ENCODE peak calls at places on chromosomes 12 and 14, in eight cellular contexts. One of them, this sample, is unnamed.

GRCh38 chr12:20601668-20602280 is 93.4 kb upstream of the SLCO1C1 start:
- DNase-seq in kidney: no peak
- DNase-seq in GM12865: peak
- DNase-seq in activated B cell treated with CpG ODN at 0.5 μM for 24 hours: no peak
- DNase-seq in A549: peak
- DNase-seq in neural crest cell: no peak
- DNase-seq in nephron progenitor cell: no peak
- DNase-seq in sigmoid colon: no peak
- DNase-seq in this sample: no peak

GRCh38 chr12:76033116-76034001 is 1.8 kb upstream of the PHLDA1 start:
- DNase-seq in kidney: no peak
- DNase-seq in GM12865: no peak
- DNase-seq in activated B cell treated with CpG ODN at 0.5 μM for 24 hours: no peak
- DNase-seq in A549: no peak
- DNase-seq in neural crest cell: no peak
- DNase-seq in nephron progenitor cell: no peak
- DNase-seq in sigmoid colon: no peak
- DNase-seq in this sample: no peak

GRCh38 chr14:64293976-64294671 is at the start of gene ESR2:
- DNase-seq in kidney: peak
- DNase-seq in GM12865: peak
- DNase-seq in activated B cell treated with CpG ODN at 0.5 μM for 24 hours: peak
- DNase-seq in A549: peak
- DNase-seq in neural crest cell: peak
- DNase-seq in nephron progenitor cell: peak
- DNase-seq in sigmoid colon: no peak
- DNase-seq in this sample: peak

GRCh38 chr14:78721756-78722455 is 551.7 kb downstream of the NRXN3 start:
- DNase-seq in kidney: no peak
- DNase-seq in GM12865: peak
- DNase-seq in activated B cell treated with CpG ODN at 0.5 μM for 24 hours: no peak
- DNase-seq in A549: no peak
- DNase-seq in neural crest cell: no peak
- DNase-seq in nephron progenitor cell: no peak
- DNase-seq in sigmoid colon: no peak
- DNase-seq in this sample: no peak

GRCh38 chr14:71165650-71166049 is 258.4 kb downstream of the PCNX1 start:
- DNase-seq in kidney: no peak
- DNase-seq in GM12865: no peak
- DNase-seq in activated B cell treated with CpG ODN at 0.5 μM for 24 hours: no peak
- DNase-seq in A549: no peak
- DNase-seq in neural crest cell: no peak
- DNase-seq in nephron progenitor cell: no peak
- DNase-seq in sigmoid colon: no peak
- DNase-seq in this sample: no peak

GRCh38 chr12:34361721-34362316 is 339.5 kb downstream of the ALG10 start:
- DNase-seq in kidney: no peak
- DNase-seq in GM12865: no peak
- DNase-seq in activated B cell treated with CpG ODN at 0.5 μM for 24 hours: no peak
- DNase-seq in A549: no peak
- DNase-seq in neural crest cell: no peak
- DNase-seq in nephron progenitor cell: no peak
- DNase-seq in sigmoid colon: no peak
- DNase-seq in this sample: no peak

GRCh38 chr12:123032736-123033391 is 52.4 kb downstream of the ARL6IP4 start:
- DNase-seq in kidney: peak
- DNase-seq in GM12865: no peak
- DNase-seq in activated B cell treated with CpG ODN at 0.5 μM for 24 hours: no peak
- DNase-seq in A549: no peak
- DNase-seq in neural crest cell: no peak
- DNase-seq in nephron progenitor cell: no peak
- DNase-seq in sigmoid colon: no peak
- DNase-seq in this sample: no peak

GRCh38 chr12:108653922-108654321 is 20.2 kb upstream of the SELPLG start:
- DNase-seq in kidney: no peak
- DNase-seq in GM12865: no peak
- DNase-seq in activated B cell treated with CpG ODN at 0.5 μM for 24 hours: no peak
- DNase-seq in A549: no peak
- DNase-seq in neural crest cell: no peak
- DNase-seq in nephron progenitor cell: no peak
- DNase-seq in sigmoid colon: no peak
- DNase-seq in this sample: no peak

GRCh38 chr12:70842136-70842535 is 78.4 kb downstream of the PTPRR start:
- DNase-seq in kidney: no peak
- DNase-seq in GM12865: no peak
- DNase-seq in activated B cell treated with CpG ODN at 0.5 μM for 24 hours: no peak
- DNase-seq in A549: no peak
- DNase-seq in neural crest cell: no peak
- DNase-seq in nephron progenitor cell: no peak
- DNase-seq in sigmoid colon: no peak
- DNase-seq in this sample: no peak

GRCh38 chr12:14207946-14208612 is 157.4 kb upstream of the ATF7IP start:
- DNase-seq in kidney: no peak
- DNase-seq in GM12865: no peak
- DNase-seq in activated B cell treated with CpG ODN at 0.5 μM for 24 hours: no peak
- DNase-seq in A549: no peak
- DNase-seq in neural crest cell: no peak
- DNase-seq in nephron progenitor cell: no peak
- DNase-seq in sigmoid colon: no peak
- DNase-seq in this sample: no peak

GRCh38 chr12:117012189-117012805 is 86.9 kb downstream of the TESC start:
- DNase-seq in kidney: no peak
- DNase-seq in GM12865: no peak
- DNase-seq in activated B cell treated with CpG ODN at 0.5 μM for 24 hours: no peak
- DNase-seq in A549: no peak
- DNase-seq in neural crest cell: no peak
- DNase-seq in nephron progenitor cell: no peak
- DNase-seq in sigmoid colon: no peak
- DNase-seq in this sample: no peak

GRCh38 chr14:67853207-67853606 is 33.6 kb downstream of the RAD51B start:
- DNase-seq in kidney: no peak
- DNase-seq in GM12865: peak
- DNase-seq in activated B cell treated with CpG ODN at 0.5 μM for 24 hours: no peak
- DNase-seq in A549: no peak
- DNase-seq in neural crest cell: no peak
- DNase-seq in nephron progenitor cell: no peak
- DNase-seq in sigmoid colon: no peak
- DNase-seq in this sample: no peak

GRCh38 chr12:76183459-76184186 is 99.1 kb upstream of the NAP1L1 start:
- DNase-seq in kidney: no peak
- DNase-seq in GM12865: peak
- DNase-seq in activated B cell treated with CpG ODN at 0.5 μM for 24 hours: no peak
- DNase-seq in A549: peak
- DNase-seq in neural crest cell: no peak
- DNase-seq in nephron progenitor cell: no peak
- DNase-seq in sigmoid colon: no peak
- DNase-seq in this sample: no peak

GRCh38 chr14:32004300-32004699 is 72.8 kb upstream of the ARHGAP5 start:
- DNase-seq in kidney: no peak
- DNase-seq in GM12865: no peak
- DNase-seq in activated B cell treated with CpG ODN at 0.5 μM for 24 hours: no peak
- DNase-seq in A549: no peak
- DNase-seq in neural crest cell: no peak
- DNase-seq in nephron progenitor cell: no peak
- DNase-seq in sigmoid colon: no peak
- DNase-seq in this sample: no peak

GRCh38 chr12:42638697-42639096 is 49.2 kb upstream of the PRICKLE1 start:
- DNase-seq in kidney: no peak
- DNase-seq in GM12865: no peak
- DNase-seq in activated B cell treated with CpG ODN at 0.5 μM for 24 hours: no peak
- DNase-seq in A549: no peak
- DNase-seq in neural crest cell: no peak
- DNase-seq in nephron progenitor cell: no peak
- DNase-seq in sigmoid colon: no peak
- DNase-seq in this sample: no peak

GRCh38 chr12:104604995-104605675 is 148.4 kb downstream of the CHST11 start:
- DNase-seq in kidney: no peak
- DNase-seq in GM12865: no peak
- DNase-seq in activated B cell treated with CpG ODN at 0.5 μM for 24 hours: no peak
- DNase-seq in A549: no peak
- DNase-seq in neural crest cell: no peak
- DNase-seq in nephron progenitor cell: peak
- DNase-seq in sigmoid colon: no peak
- DNase-seq in this sample: no peak

GRCh38 chr12:48903982-48904411 is 21.3 kb downstream of the FKBP11 start:
- DNase-seq in kidney: peak
- DNase-seq in GM12865: peak
- DNase-seq in activated B cell treated with CpG ODN at 0.5 μM for 24 hours: peak
- DNase-seq in A549: peak
- DNase-seq in neural crest cell: peak
- DNase-seq in nephron progenitor cell: peak
- DNase-seq in sigmoid colon: peak
- DNase-seq in this sample: peak

GRCh38 chr12:120257041-120257821 is 8.3 kb downstream of the PXN start:
- DNase-seq in kidney: peak
- DNase-seq in GM12865: no peak
- DNase-seq in activated B cell treated with CpG ODN at 0.5 μM for 24 hours: no peak
- DNase-seq in A549: no peak
- DNase-seq in neural crest cell: no peak
- DNase-seq in nephron progenitor cell: no peak
- DNase-seq in sigmoid colon: peak
- DNase-seq in this sample: no peak

GRCh38 chr14:32202468-32202865 is 602 bp downstream of the RNU6-8 start:
- DNase-seq in kidney: no peak
- DNase-seq in GM12865: peak
- DNase-seq in activated B cell treated with CpG ODN at 0.5 μM for 24 hours: no peak
- DNase-seq in A549: no peak
- DNase-seq in neural crest cell: peak
- DNase-seq in nephron progenitor cell: no peak
- DNase-seq in sigmoid colon: no peak
- DNase-seq in this sample: no peak

GRCh38 chr12:25052191-25053020 is 103.5 kb upstream of the BCAT1 start:
- DNase-seq in kidney: no peak
- DNase-seq in GM12865: peak
- DNase-seq in activated B cell treated with CpG ODN at 0.5 μM for 24 hours: peak
- DNase-seq in A549: no peak
- DNase-seq in neural crest cell: no peak
- DNase-seq in nephron progenitor cell: no peak
- DNase-seq in sigmoid colon: no peak
- DNase-seq in this sample: no peak

GRCh38 chr12:40647651-40648050 is 44.6 kb upstream of the CNTN1 start:
- DNase-seq in kidney: no peak
- DNase-seq in GM12865: no peak
- DNase-seq in activated B cell treated with CpG ODN at 0.5 μM for 24 hours: no peak
- DNase-seq in A549: peak
- DNase-seq in neural crest cell: no peak
- DNase-seq in nephron progenitor cell: no peak
- DNase-seq in sigmoid colon: no peak
- DNase-seq in this sample: no peak

GRCh38 chr14:22829661-22830328 is at the start of gene MRPL52:
- DNase-seq in kidney: peak
- DNase-seq in GM12865: peak
- DNase-seq in activated B cell treated with CpG ODN at 0.5 μM for 24 hours: peak
- DNase-seq in A549: peak
- DNase-seq in neural crest cell: peak
- DNase-seq in nephron progenitor cell: peak
- DNase-seq in sigmoid colon: peak
- DNase-seq in this sample: peak
- TF ChIP-seq CTCF in kidney: no peak
- TF ChIP-seq CTCF in GM12865: no peak
- TF ChIP-seq CTCF in activated B cell treated with CpG ODN at 0.5 μM for 24 hours: no peak
- TF ChIP-seq CTCF in A549: no peak
- TF ChIP-seq CTCF in neural crest cell: no peak
- TF ChIP-seq CTCF in nephron progenitor cell: no peak
- TF ChIP-seq CTCF in sigmoid colon: no peak
- TF ChIP-seq CTCF in this sample: no peak

DNA sequence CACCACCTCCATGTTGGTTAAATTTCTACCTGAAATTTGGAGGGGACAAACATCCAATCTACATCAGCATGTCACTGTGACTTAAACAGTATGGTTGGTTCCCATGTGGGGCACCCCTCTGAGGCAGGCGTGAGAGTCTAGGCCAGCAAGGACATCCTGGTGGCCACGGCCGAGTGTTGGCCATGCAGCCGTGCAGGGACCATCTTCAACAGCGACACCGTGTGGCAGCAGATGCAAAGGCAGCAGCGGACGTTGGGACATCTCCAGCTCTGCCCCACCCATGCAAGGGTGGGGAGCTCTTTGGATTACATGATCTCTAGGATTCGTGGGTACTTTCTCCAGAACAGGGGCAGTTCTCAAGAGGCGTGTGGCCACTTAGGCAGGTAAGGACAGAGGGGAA is 49.8 kb downstream of the NOC4L start:
- DNase-seq in kidney: no peak
- DNase-seq in GM12865: no peak
- DNase-seq in activated B cell treated with CpG ODN at 0.5 μM for 24 hours: no peak
- DNase-seq in A549: peak
- DNase-seq in neural crest cell: no peak
- DNase-seq in nephron progenitor cell: no peak
- DNase-seq in sigmoid colon: no peak
- DNase-seq in this sample: no peak
- TF ChIP-seq CTCF in kidney: no peak
- TF ChIP-seq CTCF in GM12865: no peak
- TF ChIP-seq CTCF in activated B cell treated with CpG ODN at 0.5 μM for 24 hours: no peak
- TF ChIP-seq CTCF in A549: peak
- TF ChIP-seq CTCF in neural crest cell: peak
- TF ChIP-seq CTCF in nephron progenitor cell: peak
- TF ChIP-seq CTCF in sigmoid colon: no peak
- TF ChIP-seq CTCF in this sample: peak

GRCh38 chr12:50057000-50057841 is at the start of gene ASIC1:
- DNase-seq in kidney: peak
- DNase-seq in GM12865: peak
- DNase-seq in activated B cell treated with CpG ODN at 0.5 μM for 24 hours: peak
- DNase-seq in A549: peak
- DNase-seq in neural crest cell: peak
- DNase-seq in nephron progenitor cell: peak
- DNase-seq in sigmoid colon: peak
- DNase-seq in this sample: peak
- TF ChIP-seq CTCF in kidney: no peak
- TF ChIP-seq CTCF in GM12865: no peak
- TF ChIP-seq CTCF in activated B cell treated with CpG ODN at 0.5 μM for 24 hours: no peak
- TF ChIP-seq CTCF in A549: no peak
- TF ChIP-seq CTCF in neural crest cell: peak
- TF ChIP-seq CTCF in nephron progenitor cell: no peak
- TF ChIP-seq CTCF in sigmoid colon: no peak
- TF ChIP-seq CTCF in this sample: peak

DNA sequence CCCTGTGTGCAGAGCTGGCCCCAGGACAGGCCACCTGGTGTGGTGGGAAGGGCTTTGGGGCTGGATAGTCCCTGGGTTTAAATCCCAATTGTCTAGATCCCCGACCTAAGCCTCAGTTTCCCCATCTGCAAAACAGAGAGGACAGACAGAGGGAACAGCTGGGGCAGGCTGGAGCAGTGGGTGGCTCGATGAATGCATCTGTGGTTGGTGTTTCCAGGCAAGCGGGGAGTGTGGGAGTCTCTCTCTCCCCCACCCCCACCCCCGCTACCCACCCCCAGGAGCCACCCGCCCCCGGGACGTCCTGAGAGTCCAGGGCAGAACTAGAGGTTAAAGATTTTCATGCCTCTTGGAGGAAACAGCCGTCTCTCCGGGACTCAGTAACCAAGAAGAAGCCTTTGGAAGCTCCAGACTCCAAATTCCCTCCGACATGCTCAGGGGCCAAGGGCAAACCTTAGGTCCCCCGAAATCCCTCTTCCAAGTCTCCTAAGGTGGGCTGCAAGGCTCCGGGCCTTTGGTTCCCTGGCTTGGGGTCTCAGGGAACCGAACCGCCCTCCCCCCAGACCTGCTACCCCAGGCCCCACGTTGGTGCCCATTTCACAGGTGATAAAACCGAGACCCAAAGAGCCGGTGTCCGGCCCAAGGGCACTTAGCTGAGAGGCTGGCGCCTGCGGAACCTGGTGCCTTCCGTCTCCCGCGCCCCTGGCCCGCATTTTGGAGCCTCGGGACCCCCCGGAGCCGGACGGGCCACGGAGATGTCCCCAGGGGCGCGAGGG is 478 bp downstream of the TRPV4 start:
- DNase-seq in kidney: no peak
- DNase-seq in GM12865: no peak
- DNase-seq in activated B cell treated with CpG ODN at 0.5 μM for 24 hours: no peak
- DNase-seq in A549: no peak
- DNase-seq in neural crest cell: no peak
- DNase-seq in nephron progenitor cell: no peak
- DNase-seq in sigmoid colon: no peak
- DNase-seq in this sample: no peak
- TF ChIP-seq CTCF in kidney: no peak
- TF ChIP-seq CTCF in GM12865: no peak
- TF ChIP-seq CTCF in activated B cell treated with CpG ODN at 0.5 μM for 24 hours: no peak
- TF ChIP-seq CTCF in A549: no peak
- TF ChIP-seq CTCF in neural crest cell: no peak
- TF ChIP-seq CTCF in nephron progenitor cell: no peak
- TF ChIP-seq CTCF in sigmoid colon: no peak
- TF ChIP-seq CTCF in this sample: no peak

This sample was measured in progenitor cell of endocrine pancreas.